ENCODE peak calls at places on chromosome X, in seven cellular contexts. D is cardiac fibroblast, I is stomach, S is GM23248, Q is AG04449, B is aorta, V is lower lobe of right lung. L is an unnamed sample.

GRCh38 chrX:100085851-100086250 is 324.2 kb downstream of the PCDH19 start:
- DNase-seq in D (no peak), I (no peak), S (peak), Q (no peak), B (no peak), V (no peak), L (no peak)

GRCh38 chrX:132292753-132293152 is 73.5 kb upstream of the RAP2C start:
- DNase-seq in D (peak), I (no peak), S (peak), Q (peak), B (no peak), V (no peak), L (peak)

GRCh38 chrX:103520391-103520790 is 1.1 kb upstream of the RAB40A start:
- DNase-seq in D (peak), I (no peak), S (peak), Q (peak), B (no peak), V (no peak), L (no peak)

GRCh38 chrX:16524327-16524726 is 125.6 kb upstream of the S100G start:
- DNase-seq in D (no peak), I (no peak), S (no peak), Q (no peak), B (no peak), V (no peak), L (no peak)

GRCh38 chrX:22481436-22481835 is 208.7 kb downstream of the CBLL2 start:
- DNase-seq in D (peak), I (no peak), S (no peak), Q (peak), B (no peak), V (no peak), L (no peak)

GRCh38 chrX:150099316-150099715 is 161.0 kb upstream of the EOLA2 start:
- DNase-seq in D (no peak), I (no peak), S (no peak), Q (no peak), B (no peak), V (no peak), L (no peak)

GRCh38 chrX:111394581-111394980 is 17.4 kb downstream of the DCX start:
- DNase-seq in D (no peak), I (no peak), S (no peak), Q (no peak), B (no peak), V (no peak), L (no peak)

GRCh38 chrX:150365953-150366911 is 3.1 kb downstream of the MAMLD1 start:
- DNase-seq in D (peak), I (no peak), S (peak), Q (no peak), B (peak), V (peak), L (no peak)

GRCh38 chrX:46485897-46486296 is 59.3 kb downstream of the ZNF674 start:
- DNase-seq in D (no peak), I (no peak), S (no peak), Q (no peak), B (no peak), V (no peak), L (peak)

GRCh38 chrX:35439692-35440091 is 358.4 kb upstream of the MAGEB16 start:
- DNase-seq in D (no peak), I (no peak), S (no peak), Q (no peak), B (no peak), V (no peak), L (no peak)

GRCh38 chrX:101658661-101659477 is 781 bp downstream of the ARMCX2 start:
- DNase-seq in D (peak), I (peak), S (peak), Q (no peak), B (peak), V (peak), L (no peak)

GRCh38 chrX:22122510-22122909 is 90.4 kb downstream of the PHEX start:
- DNase-seq in D (peak), I (no peak), S (peak), Q (no peak), B (no peak), V (no peak), L (no peak)

GRCh38 chrX:136147320-136147901 is at the start of gene FHL1:
- DNase-seq in D (no peak), I (peak), S (peak), Q (no peak), B (peak), V (peak), L (no peak)

GRCh38 chrX:43655151-43655676 is 885 bp upstream of the MAOA start:
- DNase-seq in D (peak), I (peak), S (peak), Q (no peak), B (peak), V (peak), L (no peak)

GRCh38 chrX:47958943-47959342 is 44.8 kb downstream of the ZNF182 start:
- DNase-seq in D (peak), I (no peak), S (peak), Q (no peak), B (no peak), V (no peak), L (peak)

GRCh38 chrX:134520860-134521390 is 61.0 kb downstream of the HPRT1 start:
- DNase-seq in D (peak), I (no peak), S (peak), Q (no peak), B (no peak), V (no peak), L (peak)

GRCh38 chrX:151871244-151871643 is 41.4 kb upstream of the MAGEA4 start:
- DNase-seq in D (peak), I (no peak), S (peak), Q (peak), B (no peak), V (no peak), L (no peak)

GRCh38 chrX:12999422-12999821 is 24.5 kb downstream of the TMSB4X start:
- DNase-seq in D (no peak), I (no peak), S (no peak), Q (no peak), B (no peak), V (no peak), L (peak)

GRCh38 chrX:65522739-65523372 is 11.7 kb downstream of the LAS1L start:
- DNase-seq in D (peak), I (no peak), S (peak), Q (no peak), B (no peak), V (no peak), L (no peak)

GRCh38 chrX:149909324-149910177 is 19.8 kb upstream of the HSFX4 start:
- DNase-seq in D (no peak), I (no peak), S (no peak), Q (no peak), B (no peak), V (no peak), L (no peak)

GRCh38 chrX:68413254-68413653 is 20.0 kb downstream of the OPHN1 start:
- DNase-seq in D (no peak), I (no peak), S (no peak), Q (no peak), B (no peak), V (no peak), L (no peak)

GRCh38 chrX:7132335-7133035 is 15.0 kb upstream of the STS start:
- DNase-seq in D (peak), I (peak), S (peak), Q (peak), B (peak), V (peak), L (no peak)

GRCh38 chrX:120302434-120302833 is 8.8 kb downstream of the TMEM255A start:
- DNase-seq in D (no peak), I (no peak), S (no peak), Q (no peak), B (no peak), V (peak), L (peak)

GRCh38 chrX:11724122-11725017 is 33.7 kb upstream of the MSL3 start:
- DNase-seq in D (peak), I (no peak), S (peak), Q (no peak), B (no peak), V (no peak), L (peak)

GRCh38 chrX:21847342-21847741 is 7.9 kb downstream of the MBTPS2 start:
- DNase-seq in D (no peak), I (no peak), S (no peak), Q (no peak), B (no peak), V (no peak), L (no peak)

GRCh38 chrX:150635952-150636351 is 57.2 kb upstream of the MTMR1 start:
- DNase-seq in D (peak), I (no peak), S (peak), Q (peak), B (no peak), V (no peak), L (no peak)

GRCh38 chrX:108072746-108073145 is 18.6 kb downstream of the PSMD10 start:
- DNase-seq in D (peak), I (no peak), S (peak), Q (no peak), B (no peak), V (no peak), L (no peak)

GRCh38 chrX:141405878-141406492 is 163.7 kb upstream of the SPANXC start:
- DNase-seq in D (peak), I (no peak), S (peak), Q (peak), B (no peak), V (no peak), L (no peak)

GRCh38 chrX:105136786-105137185 is 83.7 kb downstream of the TEX13A start:
- DNase-seq in D (no peak), I (no peak), S (no peak), Q (no peak), B (no peak), V (no peak), L (no peak)

GRCh38 chrX:103276581-103277002 is at the start of gene TCEAL5:
- DNase-seq in D (no peak), I (no peak), S (no peak), Q (no peak), B (no peak), V (no peak), L (no peak)

GRCh38 chrX:29478336-29479069 is 736.9 kb upstream of the MAGEB2 start:
- DNase-seq in D (peak), I (peak), S (peak), Q (no peak), B (no peak), V (no peak), L (peak)

GRCh38 chrX:107485019-107485418 is 35.6 kb downstream of the FRMPD3 start:
- DNase-seq in D (no peak), I (no peak), S (no peak), Q (no peak), B (no peak), V (no peak), L (no peak)

GRCh38 chrX:108168961-108169740 is 77.6 kb downstream of the ATG4A start:
- DNase-seq in D (no peak), I (no peak), S (no peak), Q (no peak), B (no peak), V (no peak), L (no peak)

GRCh38 chrX:16743604-16744325 is 24.4 kb downstream of the SYAP1 start:
- DNase-seq in D (peak), I (no peak), S (peak), Q (peak), B (no peak), V (no peak), L (no peak)

GRCh38 chrX:94058728-94059382 is 384.8 kb downstream of the FAM133A start:
- DNase-seq in D (peak), I (no peak), S (peak), Q (no peak), B (no peak), V (no peak), L (peak)

GRCh38 chrX:120781416-120781815 is 94.2 kb downstream of the CT47B1 start:
- DNase-seq in D (peak), I (no peak), S (peak), Q (no peak), B (no peak), V (no peak), L (no peak)

GRCh38 chrX:13180807-13181206 is 136.4 kb upstream of the FAM9C start:
- DNase-seq in D (peak), I (no peak), S (peak), Q (peak), B (no peak), V (no peak), L (peak)

GRCh38 chrX:137926090-137926489 is 360.2 kb downstream of the ZIC3 start:
- DNase-seq in D (no peak), I (no peak), S (no peak), Q (no peak), B (no peak), V (no peak), L (peak)

DNA sequence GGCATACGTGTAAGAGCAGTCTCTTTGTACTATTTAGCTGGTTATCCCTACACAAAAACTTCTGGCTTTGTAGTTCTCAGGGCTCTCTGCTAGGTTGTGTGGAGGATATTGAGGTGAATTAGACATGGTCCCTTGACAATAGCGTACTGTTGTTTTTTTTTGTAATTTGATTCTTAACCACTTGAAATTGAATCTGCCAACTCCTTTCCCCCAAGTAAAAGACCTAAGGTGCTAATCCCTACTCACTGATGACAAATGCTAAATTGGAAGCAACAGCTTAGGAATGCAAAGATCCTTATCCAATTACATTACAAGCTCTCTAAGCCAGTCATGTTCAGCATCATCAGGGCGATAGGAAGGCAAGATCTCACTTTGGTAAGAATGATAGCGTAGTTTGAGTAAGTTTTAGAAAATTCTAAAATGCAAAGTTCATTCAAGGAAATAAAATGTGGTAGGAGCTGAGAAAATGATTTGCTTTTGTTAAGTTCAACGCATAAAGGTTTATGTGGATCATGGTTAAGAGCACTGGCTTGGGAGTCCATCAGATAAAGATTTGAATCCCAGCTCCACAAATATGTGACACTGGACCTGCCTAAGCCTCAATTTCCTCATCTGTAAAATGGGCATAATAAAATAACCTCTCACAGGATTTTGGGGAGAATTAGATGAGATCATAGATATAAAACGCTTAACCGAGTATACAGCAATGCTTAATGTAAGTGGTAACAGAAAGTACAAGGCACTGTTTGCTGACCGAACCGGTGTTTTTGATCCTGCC is 39.3 kb downstream of the DOCK11 start:
- DNase-seq in D (no peak), I (no peak), S (peak), Q (no peak), B (no peak), V (no peak), L (no peak)
- H3K4me3 ChIP-seq in D (no peak), I (no peak), S (no peak), Q (no peak), B (no peak), V (no peak), L (no peak)

DNA sequence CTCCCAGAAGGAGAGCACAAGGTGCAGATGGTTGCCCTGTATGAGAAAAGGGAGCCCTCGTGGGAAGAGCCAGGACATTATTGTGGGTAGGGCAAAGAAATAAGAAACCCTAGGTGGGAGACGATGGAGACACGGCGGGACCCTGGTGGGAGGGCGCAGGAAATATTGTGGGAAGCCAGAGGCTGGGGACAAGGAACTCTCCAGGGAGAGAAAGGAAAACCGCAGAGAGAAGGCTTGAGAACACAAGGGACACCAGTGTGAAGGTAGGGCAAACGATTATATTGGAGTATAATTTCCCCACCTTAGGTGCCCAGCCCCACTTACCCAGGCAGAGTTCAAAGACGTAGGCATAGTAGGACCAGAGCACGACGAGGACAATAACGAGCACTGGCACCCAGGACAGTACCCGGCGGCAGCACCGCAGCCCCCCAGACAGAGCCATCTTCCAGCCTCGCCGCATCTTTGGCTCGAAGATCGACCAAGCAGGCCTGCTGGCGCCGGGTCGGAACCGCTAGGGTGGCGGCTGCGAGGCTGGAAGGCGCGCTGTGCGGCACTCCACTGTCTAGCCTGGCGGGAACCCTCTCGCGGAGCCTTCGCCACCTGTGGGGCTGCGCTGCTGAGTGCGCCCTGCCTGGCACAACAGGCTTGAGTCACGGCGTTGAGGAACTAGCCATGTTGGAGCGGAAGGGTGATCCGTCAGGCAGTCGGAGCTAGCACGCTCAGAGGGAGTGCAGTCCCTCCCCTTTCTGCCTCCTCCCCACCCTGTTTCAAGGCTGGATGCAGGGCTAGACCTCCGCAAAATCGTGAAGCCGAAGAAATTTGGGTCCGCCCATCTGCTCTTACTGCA is at the start of gene ZDHHC15:
- DNase-seq in D (peak), I (peak), S (peak), Q (no peak), B (peak), V (peak), L (peak)
- H3K4me3 ChIP-seq in D (no peak), I (peak), S (peak), Q (peak), B (peak), V (peak), L (peak)

GRCh38 chrX:31572396-31572795 is 500.6 kb upstream of the FTHL17 start:
- DNase-seq in D (no peak), I (no peak), S (no peak), Q (no peak), B (no peak), V (no peak), L (no peak)

GRCh38 chrX:31570658-31571057 is 498.8 kb upstream of the FTHL17 start:
- DNase-seq in D (no peak), I (no peak), S (no peak), Q (no peak), B (no peak), V (no peak), L (no peak)
- H3K4me3 ChIP-seq in D (no peak), I (no peak), S (no peak), Q (no peak), B (no peak), V (no peak), L (no peak)

GRCh38 chrX:71107762-71108360 is 1.3 kb upstream of the CXorf65 start:
- DNase-seq in D (no peak), I (no peak), S (no peak), Q (no peak), B (peak), V (no peak), L (peak)
- H3K4me3 ChIP-seq in D (no peak), I (no peak), S (no peak), Q (no peak), B (no peak), V (no peak), L (peak)

GRCh38 chrX:1407035-1407434 is 15.1 kb upstream of the SLC25A6 start:
- DNase-seq in D (no peak), I (no peak), S (no peak), Q (no peak), B (no peak), V (no peak), L (no peak)
- H3K4me3 ChIP-seq in D (no peak), I (no peak), S (no peak), Q (no peak), B (no peak), V (no peak), L (no peak)

GRCh38 chrX:129981752-129982299 is 609 bp upstream of the BCORL1 start:
- DNase-seq in D (no peak), I (no peak), S (no peak), Q (no peak), B (no peak), V (no peak), L (no peak)

GRCh38 chrX:129983575-129984131 is 1.2 kb downstream of the BCORL1 start:
- DNase-seq in D (no peak), I (no peak), S (peak), Q (no peak), B (peak), V (peak), L (no peak)

GRCh38 chrX:129982300-129983246 is at the start of gene BCORL1:
- DNase-seq in D (peak), I (peak), S (peak), Q (peak), B (peak), V (peak), L (peak)

GRCh38 chrX:129981207-129981553 is 1.3 kb upstream of the BCORL1 start:
- DNase-seq in D (no peak), I (no peak), S (no peak), Q (no peak), B (no peak), V (no peak), L (no peak)

GRCh38 chrX:129984196-129984962 is 1.9 kb downstream of the BCORL1 start:
- DNase-seq in D (no peak), I (no peak), S (peak), Q (no peak), B (peak), V (peak), L (no peak)
- H3K4me3 ChIP-seq in D (peak), I (no peak), S (peak), Q (peak), B (no peak), V (no peak), L (peak)

DNA sequence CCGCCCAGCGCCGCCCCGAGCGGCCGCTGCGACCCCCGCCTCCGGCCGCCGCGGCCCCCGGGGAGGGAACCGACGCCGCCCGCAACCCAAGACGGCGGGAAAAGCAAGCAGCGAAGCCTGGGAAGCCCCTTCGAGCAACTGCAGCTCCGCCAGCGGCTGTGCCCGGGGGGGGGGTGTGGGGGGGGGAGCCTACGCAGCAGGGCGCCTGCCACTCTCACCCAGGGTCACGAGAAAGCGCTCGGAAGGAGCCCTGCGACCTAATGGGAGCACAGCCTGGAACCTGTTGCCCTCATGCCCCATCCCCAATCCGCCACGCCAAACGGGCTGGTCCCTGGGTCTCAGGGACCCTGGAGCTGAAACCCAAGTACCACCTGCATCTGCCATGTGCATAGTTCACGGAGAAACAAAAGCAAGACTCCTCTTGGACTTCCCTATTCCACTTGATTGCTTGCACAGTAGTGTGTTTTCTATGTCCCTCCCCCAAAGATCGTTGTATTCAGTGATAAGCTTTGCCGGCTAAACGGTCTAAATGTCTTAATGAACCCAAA is 318 bp upstream of the GAB3 start:
- DNase-seq in D (no peak), I (no peak), S (no peak), Q (no peak), B (no peak), V (peak), L (no peak)
- H3K4me3 ChIP-seq in D (peak), I (peak), S (no peak), Q (peak), B (peak), V (peak), L (peak)

DNA sequence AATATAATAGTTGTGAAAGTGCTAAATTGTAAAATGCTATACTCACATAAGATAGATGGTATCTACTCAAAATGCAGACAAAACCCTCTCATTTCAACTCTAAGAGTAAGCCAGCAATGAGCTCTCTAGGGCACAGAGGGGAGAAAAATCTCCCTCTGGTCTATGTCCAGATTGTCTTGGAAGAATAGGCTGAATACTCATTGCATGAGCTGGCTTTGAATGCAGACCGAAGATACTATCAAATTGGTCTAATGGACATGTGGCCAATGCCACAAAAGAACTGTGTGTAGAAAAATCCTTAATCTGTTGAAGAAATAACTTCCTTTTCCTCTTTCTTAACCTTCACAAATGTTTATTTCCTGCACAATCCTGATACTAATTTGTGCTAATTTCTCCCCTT is 3.5 kb downstream of the ZXDA start:
- DNase-seq in D (peak), I (no peak), S (peak), Q (peak), B (no peak), V (no peak), L (no peak)
- H3K4me3 ChIP-seq in D (no peak), I (no peak), S (peak), Q (no peak), B (no peak), V (no peak), L (no peak)